ENCODE peak calls at places on chromosomes 1 and 21, in eight cellular contexts. B, T, W, H, J, A, Q and C are unnamed samples.

GRCh38 chr1:87706779-87707228 is 378.1 kb downstream of the LMO4 start:
- DNase-seq in B (no peak), T (peak; percentile 3), W (no peak), H (no peak), J (no peak), A (peak; percentile 13), Q (no peak), C (no peak)

GRCh38 chr1:214664656-214665433 is 61.9 kb downstream of the CENPF start:
- DNase-seq in B (no peak), T (peak; percentile 44), W (no peak), H (no peak), J (no peak), A (no peak), Q (no peak), C (no peak)

GRCh38 chr1:57307382-57307781 is 116.5 kb downstream of the DAB1 start:
- DNase-seq in B (no peak), T (no peak), W (no peak), H (peak; percentile 52), J (peak; percentile 42), A (no peak), Q (no peak), C (no peak)

GRCh38 chr21:43370888-43371570 is 55.9 kb downstream of the SIK1 start:
- DNase-seq in B (no peak), T (no peak), W (no peak), H (no peak), J (no peak), A (no peak), Q (no peak), C (no peak)

GRCh38 chr1:8104278-8105236 is 78.4 kb upstream of the ERRFI1 start:
- DNase-seq in B (no peak), T (no peak), W (no peak), H (no peak), J (no peak), A (no peak), Q (no peak), C (no peak)

GRCh38 chr1:74197255-74197654 is 721 bp downstream of the LRRIQ3 start:
- DNase-seq in B (no peak), T (no peak), W (no peak), H (no peak), J (no peak), A (no peak), Q (no peak), C (no peak)

GRCh38 chr1:57357462-57357861 is 66.4 kb downstream of the DAB1 start:
- DNase-seq in B (no peak), T (no peak), W (no peak), H (no peak), J (no peak), A (no peak), Q (no peak), C (no peak)

GRCh38 chr1:211511947-211512346 is 20.0 kb upstream of the RD3 start:
- DNase-seq in B (no peak), T (no peak), W (no peak), H (no peak), J (no peak), A (peak; percentile 46), Q (no peak), C (no peak)

GRCh38 chr1:41670558-41670957 is 186.1 kb upstream of the EDN2 start:
- DNase-seq in B (no peak), T (peak; percentile 72), W (no peak), H (no peak), J (no peak), A (peak; percentile 55), Q (no peak), C (no peak)

GRCh38 chr1:58584082-58584895 is 7.2 kb upstream of the TACSTD2 start:
- DNase-seq in B (peak; percentile 48), T (peak; percentile 97), W (peak; percentile 72), H (peak; percentile 61), J (peak; percentile 66), A (peak; percentile 95), Q (no peak), C (no peak)

GRCh38 chr1:156074661-156075060 is 7.6 kb downstream of the MEX3A start:
- DNase-seq in B (no peak), T (no peak), W (no peak), H (no peak), J (no peak), A (no peak), Q (no peak), C (no peak)

GRCh38 chr1:200530551-200531261 is 89.8 kb downstream of the KIF14 start:
- DNase-seq in B (no peak), T (no peak), W (no peak), H (no peak), J (no peak), A (no peak), Q (no peak), C (no peak)

GRCh38 chr1:1200876-1201810 is 5.2 kb downstream of the TNFRSF18 start:
- DNase-seq in B (peak; percentile 44), T (peak; percentile 20), W (peak; percentile 62), H (peak; percentile 80), J (peak; percentile 84), A (peak; percentile 37), Q (no peak), C (peak; percentile 52)

GRCh38 chr1:115084902-115085505 is 4.3 kb downstream of the TSPAN2 start:
- DNase-seq in B (peak; percentile 29), T (no peak), W (no peak), H (no peak), J (no peak), A (no peak), Q (no peak), C (no peak)

GRCh38 chr21:33127154-33127893 is 57.4 kb downstream of the OLIG1 start:
- DNase-seq in B (peak; percentile 60), T (peak; percentile 48), W (peak; percentile 56), H (no peak), J (peak; percentile 84), A (peak; percentile 74), Q (peak; percentile 62), C (peak; percentile 46)

GRCh38 chr1:184223216-184223615 is 163.6 kb upstream of the C1orf21 start:
- DNase-seq in B (peak; percentile 47), T (no peak), W (no peak), H (no peak), J (no peak), A (no peak), Q (no peak), C (no peak)

GRCh38 chr1:50474859-50475809 is 51.9 kb upstream of the DMRTA2 start:
- DNase-seq in B (no peak), T (no peak), W (no peak), H (no peak), J (peak; percentile 25), A (peak; percentile 3), Q (no peak), C (no peak)

GRCh38 chr1:179105393-179105792 is 23.5 kb downstream of the TOR3A start:
- DNase-seq in B (peak; percentile 40), T (no peak), W (no peak), H (no peak), J (peak; percentile 59), A (no peak), Q (no peak), C (no peak)
- TF ChIP-seq CTCF in B (no peak), T (peak; percentile 40), W (no peak), H (no peak), J (peak; percentile 40), A (peak; percentile 26), Q (peak; percentile 63), C (no peak)

GRCh38 chr21:37874481-37874880 is 41.8 kb downstream of the KCNJ6 start:
- DNase-seq in B (no peak), T (no peak), W (no peak), H (no peak), J (no peak), A (no peak), Q (no peak), C (no peak)

GRCh38 chr21:37870229-37870628 is 46.0 kb downstream of the KCNJ6 start:
- DNase-seq in B (no peak), T (no peak), W (no peak), H (no peak), J (no peak), A (no peak), Q (no peak), C (no peak)

GRCh38 chr21:37871121-37871862 is 45.0 kb downstream of the KCNJ6 start:
- DNase-seq in B (no peak), T (peak; percentile 88), W (no peak), H (no peak), J (no peak), A (peak; percentile 47), Q (no peak), C (no peak)

GRCh38 chr21:37874904-37875780 is 41.1 kb downstream of the KCNJ6 start:
- DNase-seq in B (no peak), T (no peak), W (no peak), H (no peak), J (no peak), A (no peak), Q (no peak), C (no peak)

DNA sequence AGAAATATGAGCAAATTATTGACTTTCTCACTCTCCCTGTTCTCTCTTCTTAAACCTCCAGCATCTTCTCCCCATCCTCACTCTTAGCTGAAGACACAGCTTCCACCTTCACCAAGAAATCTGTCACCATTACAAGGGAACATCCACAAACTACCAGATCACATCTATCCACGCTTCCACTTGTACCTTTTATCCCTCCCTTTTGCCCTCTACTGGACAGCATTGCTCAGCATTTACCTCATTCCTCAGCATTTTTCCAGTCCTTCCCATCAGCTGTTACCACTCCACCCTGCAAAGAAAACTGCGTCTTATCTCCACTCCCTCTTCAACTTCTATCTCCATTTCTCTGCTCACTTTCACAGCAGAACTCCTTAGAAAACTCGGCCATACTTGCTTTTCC is 42.6 kb downstream of the KCNJ6 start:
- DNase-seq in B (no peak), T (no peak), W (no peak), H (no peak), J (peak; percentile 31), A (peak; percentile 15), Q (no peak), C (no peak)
- TF ChIP-seq CTCF in B (no peak), T (peak; percentile 44), W (no peak), H (no peak), J (peak; percentile 19), A (no peak), Q (no peak), C (no peak)

GRCh38 chr1:40438391-40439015 is 11.8 kb upstream of the ZFP69B start:
- DNase-seq in B (peak; percentile 14), T (peak; percentile 12), W (no peak), H (no peak), J (peak; percentile 40), A (peak; percentile 24), Q (no peak), C (no peak)
- TF ChIP-seq CTCF in B (peak; percentile 52), T (peak; percentile 66), W (peak; percentile 34), H (peak; percentile 48), J (peak; percentile 63), A (peak; percentile 51), Q (peak; percentile 76), C (no peak)

DNA sequence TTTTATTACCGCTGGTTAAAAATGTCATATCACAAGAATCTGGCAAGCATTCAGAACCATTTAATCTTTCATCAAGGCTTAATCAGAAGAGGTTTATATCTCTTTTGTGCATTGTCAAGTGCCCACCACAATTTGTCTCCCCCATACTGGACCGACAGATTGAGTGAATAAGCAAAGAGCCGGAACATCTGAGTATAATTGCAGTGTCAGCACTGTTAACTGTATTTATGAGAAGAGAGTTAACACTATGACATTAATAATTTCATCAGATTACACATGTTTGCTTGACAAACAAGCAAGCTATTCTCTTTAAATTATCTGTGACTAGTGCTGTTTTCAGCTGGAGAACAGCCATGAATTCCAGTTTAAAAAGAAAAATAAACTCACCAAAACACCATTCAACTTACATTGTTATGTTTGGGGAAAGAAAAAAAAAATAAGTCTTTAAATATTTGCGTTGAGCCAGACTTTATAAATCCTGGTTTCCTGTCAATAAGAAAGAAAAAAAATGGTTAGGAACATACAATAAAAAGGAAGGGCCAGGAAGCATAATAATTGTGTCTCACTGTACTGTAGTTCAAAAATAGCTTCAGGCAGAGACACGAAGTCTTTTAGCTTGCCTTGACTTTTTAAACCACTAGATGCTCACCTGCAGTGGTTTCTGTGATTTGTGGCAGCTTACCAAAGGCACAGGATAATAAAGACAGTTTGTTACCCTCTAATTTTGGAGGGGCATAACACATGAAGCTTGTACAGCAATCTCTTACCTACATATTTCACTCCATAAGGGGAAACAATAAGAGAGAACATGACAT is 302.2 kb upstream of the ADGRL2 start:
- DNase-seq in B (no peak), T (no peak), W (no peak), H (no peak), J (no peak), A (no peak), Q (no peak), C (no peak)
- TF ChIP-seq CTCF in B (no peak), T (no peak), W (no peak), H (no peak), J (no peak), A (no peak), Q (no peak), C (no peak)